ENCODE peak calls at places on chromosomes 2 and 18, in seven cellular contexts. Z is AG10803; N is tibial nerve; J is CD4-positive, CD25-positive, alpha-beta regulatory T cell; G is kidney epithelial cell; O is right cardiac atrium; E is SJSA1. R is an unnamed sample.

GRCh38 chr2:127589358-127589757 is 53.9 kb downstream of the MYO7B start:
- DNase-seq in Z (no peak), N (no peak), J (no peak), G (no peak), O (no peak), E (no peak), R (no peak)

GRCh38 chr18:2406544-2406943 is 164.8 kb downstream of the METTL4 start:
- DNase-seq in Z (peak), N (no peak), J (no peak), G (no peak), O (no peak), E (peak), R (no peak)

GRCh38 chr2:57979158-57979557 is 67.4 kb upstream of the VRK2 start:
- DNase-seq in Z (no peak), N (no peak), J (no peak), G (no peak), O (no peak), E (no peak), R (no peak)

GRCh38 chr18:49135871-49136270 is 185.1 kb upstream of the SMAD7 start:
- DNase-seq in Z (peak), N (no peak), J (no peak), G (peak), O (no peak), E (no peak), R (peak)

GRCh38 chr18:59929621-59930295 is 30.0 kb downstream of the PMAIP1 start:
- DNase-seq in Z (no peak), N (no peak), J (no peak), G (no peak), O (no peak), E (no peak), R (no peak)

GRCh38 chr18:27549335-27550039 is 364.4 kb upstream of the CHST9 start:
- DNase-seq in Z (no peak), N (no peak), J (no peak), G (no peak), O (no peak), E (no peak), R (no peak)

GRCh38 chr2:75564026-75564688 is 3.4 kb upstream of the EVA1A start:
- DNase-seq in Z (no peak), N (no peak), J (no peak), G (no peak), O (no peak), E (no peak), R (no peak)

GRCh38 chr2:219628235-219628985 is 980 bp downstream of the SLC4A3 start:
- DNase-seq in Z (no peak), N (no peak), J (no peak), G (no peak), O (peak), E (no peak), R (no peak)

GRCh38 chr2:20452551-20452950 is 5.7 kb downstream of the RHOB start:
- DNase-seq in Z (no peak), N (peak), J (no peak), G (no peak), O (no peak), E (peak), R (no peak)

GRCh38 chr2:42808301-42808700 is 15.9 kb upstream of the HAAO start:
- DNase-seq in Z (no peak), N (no peak), J (no peak), G (no peak), O (no peak), E (no peak), R (no peak)

GRCh38 chr2:184780944-184781343 is 182.6 kb downstream of the ZNF804A start:
- DNase-seq in Z (no peak), N (no peak), J (no peak), G (no peak), O (no peak), E (no peak), R (no peak)

GRCh38 chr18:5463390-5463789 is 80.4 kb downstream of the EPB41L3 start:
- DNase-seq in Z (peak), N (peak), J (no peak), G (no peak), O (peak), E (no peak), R (no peak)

GRCh38 chr18:54089749-54090459 is 134.6 kb downstream of the MBD2 start:
- DNase-seq in Z (no peak), N (no peak), J (no peak), G (no peak), O (no peak), E (no peak), R (peak)

GRCh38 chr2:136305517-136306192 is 187.7 kb upstream of the CXCR4 start:
- DNase-seq in Z (no peak), N (no peak), J (no peak), G (no peak), O (no peak), E (no peak), R (peak)

GRCh38 chr2:210517169-210517693 is 39.2 kb upstream of the CPS1 start:
- DNase-seq in Z (no peak), N (no peak), J (no peak), G (no peak), O (no peak), E (no peak), R (no peak)

GRCh38 chr2:26580751-26581150 is 60.4 kb downstream of the CIB4 start:
- DNase-seq in Z (no peak), N (no peak), J (no peak), G (no peak), O (no peak), E (no peak), R (no peak)

GRCh38 chr2:193539188-193539587 is 1344.5 kb upstream of the TMEFF2 start:
- DNase-seq in Z (no peak), N (no peak), J (no peak), G (no peak), O (no peak), E (no peak), R (no peak)

GRCh38 chr2:46296216-46296839 is 879 bp upstream of the EPAS1 start:
- DNase-seq in Z (peak), N (peak), J (no peak), G (no peak), O (peak), E (no peak), R (no peak)
- H3K4me3 ChIP-seq in Z (peak), N (peak), J (no peak), G (peak), O (peak), E (peak), R (no peak)

DNA sequence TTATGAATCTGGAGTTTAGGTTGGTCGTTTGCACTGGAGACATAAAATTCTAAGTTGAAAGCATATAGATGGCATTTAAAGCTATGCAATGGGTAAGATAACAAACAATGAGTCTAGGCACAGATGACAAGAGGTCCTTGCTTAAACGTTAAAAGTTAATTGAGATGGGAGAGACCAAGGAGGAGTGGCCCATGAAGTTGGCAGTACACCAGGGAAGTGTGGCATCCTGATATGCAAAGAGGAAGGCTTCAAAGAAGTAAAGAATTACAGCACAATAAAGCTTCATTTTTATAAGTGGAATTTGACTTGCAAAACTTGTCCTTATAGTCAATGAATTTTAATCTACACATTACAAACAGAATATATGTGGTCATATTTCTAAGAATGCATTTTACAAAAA is 23.2 kb downstream of the UPP2 start:
- DNase-seq in Z (no peak), N (no peak), J (no peak), G (no peak), O (no peak), E (no peak), R (no peak)
- H3K4me3 ChIP-seq in Z (no peak), N (no peak), J (no peak), G (no peak), O (no peak), E (no peak), R (no peak)

DNA sequence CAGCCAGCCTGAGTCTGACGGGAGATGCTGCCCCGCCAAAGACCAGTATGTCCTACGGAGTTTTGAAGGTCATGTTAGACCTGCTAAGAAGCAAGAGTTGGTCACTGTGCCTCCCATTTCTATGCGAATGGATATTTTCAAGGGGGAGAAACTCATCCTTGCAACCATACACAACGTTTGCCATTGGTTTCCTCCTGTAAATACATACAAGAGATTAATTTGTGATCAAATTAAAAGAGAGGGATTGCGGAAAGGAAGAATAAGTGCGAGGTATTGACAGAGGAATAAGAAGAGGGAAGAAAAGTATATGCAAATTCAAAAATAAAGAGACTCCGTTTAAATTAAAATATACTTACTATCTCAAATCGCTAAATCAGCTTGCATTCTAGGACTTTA is 809 bp upstream of the CACNB4 start:
- DNase-seq in Z (no peak), N (no peak), J (no peak), G (no peak), O (no peak), E (no peak), R (no peak)
- H3K4me3 ChIP-seq in Z (peak), N (no peak), J (no peak), G (peak), O (peak), E (no peak), R (peak)

DNA sequence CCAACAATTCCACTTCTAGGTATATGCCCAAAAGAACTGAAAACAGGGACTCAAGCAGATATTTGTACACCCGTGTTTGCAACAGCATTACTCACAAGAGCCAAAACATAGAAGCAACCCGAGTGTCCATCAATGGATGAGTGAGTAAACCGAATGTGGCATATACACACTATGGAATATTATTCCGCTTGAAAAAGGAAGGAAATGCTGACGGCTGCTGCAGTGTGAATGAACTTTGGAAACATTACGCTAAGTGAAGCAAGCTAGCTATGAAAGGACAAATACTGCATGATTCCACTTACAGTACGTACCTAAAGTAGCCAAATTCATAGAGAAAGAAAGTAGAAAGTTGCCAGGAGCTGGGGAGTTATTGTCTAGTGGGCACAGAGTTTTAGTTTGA is 32.2 kb downstream of the MREG start:
- DNase-seq in Z (no peak), N (no peak), J (no peak), G (no peak), O (no peak), E (no peak), R (no peak)
- H3K4me3 ChIP-seq in Z (no peak), N (no peak), J (no peak), G (no peak), O (no peak), E (no peak), R (no peak)

DNA sequence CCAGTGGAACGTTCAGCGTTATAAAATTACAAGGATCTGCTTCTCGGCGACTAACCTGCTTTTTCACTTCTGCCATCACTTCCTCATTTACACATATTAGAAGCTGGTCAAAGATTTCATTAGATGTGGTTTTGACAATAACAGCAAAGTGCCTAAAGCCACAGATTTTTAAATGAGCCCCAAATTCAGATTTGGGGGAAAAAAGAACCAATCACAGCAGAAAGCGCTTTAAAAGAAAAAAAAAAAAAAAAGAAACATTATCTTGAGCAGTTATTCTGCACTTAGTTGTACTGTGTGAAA is 167.4 kb downstream of the TCF4 start:
- DNase-seq in Z (no peak), N (no peak), J (no peak), G (no peak), O (no peak), E (no peak), R (no peak)
- H3K4me3 ChIP-seq in Z (peak), N (no peak), J (no peak), G (peak), O (peak), E (no peak), R (no peak)

DNA sequence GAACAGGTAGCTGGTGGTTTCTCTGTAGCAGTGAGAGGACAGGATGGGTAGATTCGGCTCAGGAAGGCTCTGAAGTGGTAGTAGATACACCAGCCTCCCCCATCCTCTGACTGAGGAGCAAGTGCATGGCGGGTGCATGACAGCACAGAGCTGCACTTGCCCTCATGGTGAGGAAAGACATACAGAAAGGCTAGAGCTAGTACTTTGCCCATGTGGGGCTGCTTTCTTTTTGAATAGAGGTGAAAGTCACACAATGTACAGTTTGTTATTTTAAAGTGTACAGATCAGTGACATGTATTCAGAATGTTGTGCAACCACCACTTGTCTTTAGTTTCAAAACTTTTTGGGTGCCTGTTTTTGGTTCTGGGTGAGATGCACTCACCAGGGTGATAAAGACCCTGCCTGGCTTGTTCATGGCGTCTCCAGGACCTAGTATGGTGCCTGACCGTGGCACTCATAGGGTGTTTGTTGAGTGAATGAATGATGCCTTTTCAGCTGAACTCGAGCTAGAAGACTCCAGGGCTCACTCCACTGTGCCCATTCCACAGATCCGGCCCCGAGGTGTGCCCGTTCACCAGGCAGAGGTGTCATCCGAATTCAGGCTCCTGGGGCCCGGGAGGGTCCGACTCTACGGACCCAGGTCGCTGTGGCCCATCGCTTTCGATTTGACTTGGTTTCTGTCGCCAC is 421 bp upstream of the VAMP5 start:
- DNase-seq in Z (no peak), N (no peak), J (no peak), G (no peak), O (no peak), E (no peak), R (peak)
- H3K4me3 ChIP-seq in Z (peak), N (peak), J (peak), G (peak), O (peak), E (peak), R (peak)

GRCh38 chr2:237410949-237411635 is 2.9 kb downstream of the COL6A3 start:
- DNase-seq in Z (peak), N (no peak), J (no peak), G (no peak), O (no peak), E (no peak), R (no peak)
- H3K4me3 ChIP-seq in Z (peak), N (peak), J (no peak), G (peak), O (peak), E (peak), R (no peak)

GRCh38 chr18:13808294-13809024 is 15.5 kb upstream of the MC5R start:
- DNase-seq in Z (no peak), N (no peak), J (no peak), G (no peak), O (no peak), E (no peak), R (no peak)
- H3K4me3 ChIP-seq in Z (no peak), N (no peak), J (no peak), G (no peak), O (no peak), E (no peak), R (no peak)

R was measured in Jurkat, Clone E6-1.